ENCODE peak calls at places on chromosomes 11 and 22, in six cellular contexts. Z is endodermal cell, Q is colonic mucosa, J is mesenchymal stem cell, U is SK-N-SH, A is IMR-90. M is an unnamed sample.

GRCh38 chr11:32029721-32030120 is 61.2 kb upstream of the RCN1 start:
- DNase-seq in Z (no peak), Q (no peak), J (no peak), U (no peak), A (no peak), M (no peak)

GRCh38 chr11:117282956-117283355 is 8.2 kb upstream of the BACE1-AS start:
- DNase-seq in Z (peak; percentile 7), Q (no peak), J (no peak), U (no peak), A (no peak), M (no peak)

GRCh38 chr22:25748704-25749103 is 6.7 kb downstream of the MYO18B start:
- DNase-seq in Z (no peak), Q (peak; percentile 54), J (no peak), U (no peak), A (no peak), M (no peak)

GRCh38 chr11:83092488-83093384 is 21.0 kb upstream of the RAB30 start:
- DNase-seq in Z (no peak), Q (peak; percentile 76), J (peak; percentile 45), U (peak; percentile 61), A (peak; percentile 24), M (peak; percentile 48)

GRCh38 chr11:26583550-26583949 is 11.5 kb upstream of the MUC15 start:
- DNase-seq in Z (no peak), Q (no peak), J (peak; percentile 60), U (no peak), A (no peak), M (peak; percentile 82)

GRCh38 chr11:34198523-34198922 is 93.1 kb downstream of the NAT10 start:
- DNase-seq in Z (no peak), Q (no peak), J (no peak), U (no peak), A (peak; percentile 32), M (no peak)

GRCh38 chr11:17000987-17001386 is 13.2 kb downstream of the PLEKHA7 start:
- DNase-seq in Z (no peak), Q (no peak), J (no peak), U (peak; percentile 38), A (no peak), M (no peak)

GRCh38 chr22:38860291-38861169 is 11.5 kb downstream of the CBX6 start:
- DNase-seq in Z (peak; percentile 70), Q (no peak), J (no peak), U (no peak), A (no peak), M (no peak)

GRCh38 chr22:17269607-17270261 is 50.5 kb upstream of the ADA2 start:
- DNase-seq in Z (peak; percentile 64), Q (peak; percentile 61), J (no peak), U (no peak), A (no peak), M (no peak)

GRCh38 chr11:71329731-71330130 is 77.4 kb upstream of the SHANK2 start:
- DNase-seq in Z (no peak), Q (no peak), J (no peak), U (no peak), A (no peak), M (no peak)

GRCh38 chr11:33899383-33900037 is 7.6 kb upstream of the LMO2 start:
- DNase-seq in Z (no peak), Q (peak; percentile 64), J (peak; percentile 77), U (peak; percentile 15), A (peak; percentile 66), M (peak; percentile 80)

GRCh38 chr11:73976451-73977151 is 6.0 kb downstream of the UCP2 start:
- DNase-seq in Z (no peak), Q (no peak), J (no peak), U (no peak), A (no peak), M (no peak)

GRCh38 chr11:12532580-12532979 is 141.6 kb upstream of the TEAD1 start:
- DNase-seq in Z (no peak), Q (no peak), J (no peak), U (no peak), A (no peak), M (no peak)

GRCh38 chr11:76617553-76618265 is 52.8 kb downstream of the LRRC32 start:
- DNase-seq in Z (peak; percentile 7), Q (no peak), J (no peak), U (no peak), A (peak; percentile 55), M (peak; percentile 64)

GRCh38 chr11:2516276-2517015 is 71.6 kb downstream of the KCNQ1 start:
- DNase-seq in Z (peak; percentile 36), Q (peak; percentile 14), J (no peak), U (peak; percentile 9), A (no peak), M (no peak)

GRCh38 chr11:27208846-27209245 is 154.2 kb downstream of the CCDC34 start:
- DNase-seq in Z (no peak), Q (no peak), J (no peak), U (no peak), A (no peak), M (no peak)

GRCh38 chr11:35344990-35345655 is 74.2 kb downstream of the SLC1A2 start:
- DNase-seq in Z (no peak), Q (no peak), J (no peak), U (no peak), A (no peak), M (no peak)

GRCh38 chr22:20904008-20904979 is 12.9 kb upstream of the CRKL start:
- DNase-seq in Z (no peak), Q (no peak), J (peak; percentile 96), U (no peak), A (peak; percentile 99), M (peak; percentile 97)

GRCh38 chr11:129278586-129279319 is 86.6 kb upstream of the ARHGAP32 start:
- DNase-seq in Z (peak; percentile 67), Q (no peak), J (peak; percentile 42), U (peak; percentile 77), A (no peak), M (peak; percentile 70)

GRCh38 chr11:66728760-66729385 is at the start of gene SPTBN2:
- DNase-seq in Z (peak; percentile 82), Q (no peak), J (peak; percentile 29), U (no peak), A (no peak), M (peak; percentile 25)

GRCh38 chr22:37330200-37331033 is 48.1 kb downstream of the CYTH4 start:
- DNase-seq in Z (peak; percentile 97), Q (peak; percentile 73), J (peak; percentile 92), U (peak; percentile 86), A (peak; percentile 90), M (no peak)

GRCh38 chr11:2553886-2554285 is 109.1 kb downstream of the KCNQ1 start:
- DNase-seq in Z (peak; percentile 12), Q (no peak), J (no peak), U (no peak), A (no peak), M (no peak)

DNA sequence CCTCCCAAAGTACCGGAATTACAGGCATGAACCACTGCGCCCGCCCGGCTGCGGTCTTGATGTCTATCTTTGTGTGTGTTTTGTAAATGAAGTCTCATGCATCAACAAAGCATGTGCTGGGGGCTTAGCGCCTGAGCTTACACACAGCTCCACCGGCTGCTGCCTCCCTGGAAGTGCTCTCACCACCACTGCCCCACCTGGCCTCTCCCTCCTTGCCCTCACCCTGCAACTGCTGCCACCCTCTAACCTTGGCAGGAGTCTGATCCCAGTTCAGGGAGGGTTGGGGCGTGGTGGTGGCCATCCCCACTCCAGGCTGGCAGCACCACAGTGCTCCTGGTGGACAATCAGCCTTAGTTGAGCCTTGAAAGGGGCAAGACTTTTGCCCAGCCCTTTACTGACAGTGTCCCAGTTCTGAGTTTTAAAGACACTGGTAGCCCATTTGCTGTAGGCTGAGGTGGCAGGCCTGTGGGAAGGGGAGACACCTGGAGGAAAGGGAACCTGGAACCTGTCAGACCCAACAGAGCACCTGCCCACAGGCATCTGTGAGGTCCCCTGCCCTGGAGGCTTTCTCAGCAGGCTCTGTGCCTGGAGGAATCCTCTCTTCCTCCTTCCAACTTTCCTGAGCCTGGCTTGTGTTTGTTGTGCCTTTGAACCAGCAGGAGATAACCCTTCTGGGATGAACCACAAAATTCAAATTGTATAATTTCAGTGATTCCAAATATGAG is 42.4 kb upstream of the WEE1 start:
- DNase-seq in Z (peak; percentile 62), Q (peak; percentile 71), J (no peak), U (no peak), A (no peak), M (no peak)
- H3K4me1 ChIP-seq in Z (no peaks in the 10 kb centered on the region), Q (peaks cover 5% of the 10 kb centered on the region), J (peaks cover 12% of the 10 kb centered on the region), U (peaks cover 29% of the 10 kb centered on the region), A (peaks cover 11% of the 10 kb centered on the region), M (peaks cover 37% of the 10 kb centered on the region)

GRCh38 chr11:9570313-9570712 is 3.2 kb upstream of the WEE1 start:
- DNase-seq in Z (no peak), Q (no peak), J (no peak), U (no peak), A (no peak), M (no peak)

GRCh38 chr11:9569588-9570164 is 3.8 kb upstream of the WEE1 start:
- DNase-seq in Z (no peak), Q (no peak), J (no peak), U (no peak), A (no peak), M (no peak)

GRCh38 chr11:9571766-9572120 is 1.7 kb upstream of the WEE1 start:
- DNase-seq in Z (no peak), Q (no peak), J (no peak), U (no peak), A (no peak), M (no peak)

GRCh38 chr11:9573054-9573774 is at the start of gene WEE1:
- DNase-seq in Z (peak; percentile 99), Q (peak; percentile 99), J (peak; percentile 98), U (peak; percentile 97), A (peak; percentile 98), M (peak; percentile 99)

DNA sequence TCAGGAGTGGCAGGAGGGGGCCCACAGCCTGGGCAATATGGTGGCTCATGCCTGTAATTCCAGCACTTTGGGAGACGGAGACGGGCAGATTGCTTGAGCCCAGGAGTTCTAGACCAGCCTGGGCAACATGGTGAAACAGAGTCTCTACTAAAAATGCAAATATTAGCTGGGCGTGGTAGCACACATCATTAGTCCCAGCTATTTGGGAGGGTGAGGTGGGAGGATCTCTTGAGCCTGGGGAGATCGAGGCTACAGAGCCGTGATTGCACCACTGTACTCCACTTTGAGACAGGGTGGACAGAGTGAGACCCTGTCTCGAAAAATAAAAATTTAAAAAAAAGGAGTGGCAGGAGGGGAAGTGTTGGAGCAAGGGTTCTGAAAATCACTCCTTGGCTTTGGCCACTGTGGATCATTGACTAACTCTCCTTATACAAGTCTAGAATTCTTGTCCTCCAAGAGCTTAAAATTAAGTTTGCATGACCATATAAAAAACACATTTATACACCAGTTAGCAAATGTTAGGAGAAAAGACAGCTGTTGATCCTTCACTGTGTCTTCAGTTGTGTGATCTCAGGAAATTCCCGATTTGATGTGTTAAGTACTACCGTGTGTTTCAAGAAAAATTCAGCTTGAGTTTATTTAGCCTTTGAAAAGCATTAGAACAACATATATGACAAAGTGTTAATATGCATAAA is 2.3 kb upstream of the WEE1 start:
- DNase-seq in Z (no peak), Q (no peak), J (peak; percentile 46), U (no peak), A (no peak), M (no peak)
- H3K9ac ChIP-seq in Z (no peak overlapping the region), Q (no peak overlapping the region), J (no peak overlapping the region), U (no peak overlapping the region), A (no peak overlapping the region), M (no peak overlapping the region)

GRCh38 chr22:49395617-49396016 is 432.1 kb downstream of the BRD1 start:
- DNase-seq in Z (peak; percentile 14), Q (no peak), J (no peak), U (no peak), A (no peak), M (no peak)
- H3K9me3 ChIP-seq in Z (no peaks in the 10 kb centered on the region), Q (no peaks in the 10 kb centered on the region), J (peaks cover 7% of the 10 kb centered on the region), U (no peaks in the 10 kb centered on the region), A (peaks cover 70% of the 10 kb centered on the region), M (no peaks in the 10 kb centered on the region)

DNA sequence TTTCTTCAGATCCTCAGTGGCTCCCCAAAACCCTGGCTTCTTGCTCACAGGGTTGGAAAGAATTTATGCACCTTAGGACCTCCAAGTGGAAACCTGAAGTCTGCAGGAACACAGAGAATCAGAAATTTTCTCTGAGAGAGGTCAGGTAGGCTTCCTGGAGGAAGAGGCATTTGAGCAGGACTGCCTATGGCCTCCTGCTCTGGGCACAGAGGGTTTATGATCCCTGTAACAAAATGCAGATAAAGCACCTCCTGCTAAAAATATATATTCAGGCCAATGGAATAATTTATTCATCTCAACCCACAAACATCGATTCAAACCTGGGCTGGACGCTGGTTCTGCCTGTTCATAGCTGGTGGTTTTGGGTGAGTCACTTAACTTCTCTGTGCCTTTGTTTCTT is 68.1 kb upstream of the FGF3 start:
- DNase-seq in Z (no peak), Q (no peak), J (no peak), U (no peak), A (no peak), M (no peak)
- H3K4me1 ChIP-seq in Z (peaks cover 5% of the 10 kb centered on the region), Q (peaks cover 9% of the 10 kb centered on the region), J (no peaks in the 10 kb centered on the region), U (no peaks in the 10 kb centered on the region), A (peaks cover 7% of the 10 kb centered on the region), M (no peaks in the 10 kb centered on the region)